ENCODE peak calls at places on chromosomes 5 and 9, in six cellular contexts. B is GM12878, I is HepG2, S is K562, Z is SK-N-SH, M is GM12891. K is an unnamed sample.

GRCh38 chr5:172173771-172174170 is 14.3 kb downstream of the STK10 start:
- DNase-seq in B (no peak), I (no peak), S (no peak), Z (no peak), M (no peak), K (no peak)

GRCh38 chr5:124651663-124652513 is 94.6 kb downstream of the ZNF608 start:
- DNase-seq in B (no peak), I (peak; percentile 52), S (peak; percentile 95), Z (peak; percentile 90), M (peak; percentile 37), K (peak; percentile 44)

GRCh38 chr5:130074820-130075219 is 170.6 kb downstream of the CHSY3 start:
- DNase-seq in B (no peak), I (no peak), S (no peak), Z (no peak), M (no peak), K (no peak)

GRCh38 chr5:14767942-14768837 is 103.4 kb downstream of the ANKH start:
- DNase-seq in B (no peak), I (peak; percentile 15), S (no peak), Z (no peak), M (no peak), K (no peak)

GRCh38 chr9:84773023-84773422 is 103.5 kb downstream of the NTRK2 start:
- DNase-seq in B (no peak), I (no peak), S (no peak), Z (no peak), M (no peak), K (no peak)

GRCh38 chr5:33299621-33300208 is 141.1 kb upstream of the TARS1 start:
- DNase-seq in B (peak; percentile 9), I (no peak), S (no peak), Z (peak; percentile 20), M (no peak), K (no peak)

GRCh38 chr5:13566903-13567339 is 377.6 kb downstream of the DNAH5 start:
- DNase-seq in B (no peak), I (no peak), S (no peak), Z (no peak), M (no peak), K (no peak)

GRCh38 chr5:179413086-179413690 is 67.9 kb upstream of the ADAMTS2 start:
- DNase-seq in B (no peak), I (no peak), S (no peak), Z (no peak), M (no peak), K (no peak)

GRCh38 chr5:59036274-59036961 is 453.5 kb downstream of the RAB3C start:
- DNase-seq in B (no peak), I (no peak), S (no peak), Z (no peak), M (no peak), K (no peak)

GRCh38 chr9:20526500-20527319 is 95.6 kb downstream of the MLLT3 start:
- DNase-seq in B (peak; percentile 28), I (peak; percentile 17), S (no peak), Z (no peak), M (no peak), K (no peak)

GRCh38 chr9:95313010-95313498 is 4.5 kb downstream of the FANCC start:
- DNase-seq in B (no peak), I (peak; percentile 75), S (no peak), Z (peak; percentile 85), M (peak; percentile 41), K (no peak)

GRCh38 chr5:139251281-139251687 is 42.3 kb upstream of the MATR3 start:
- DNase-seq in B (peak; percentile 38), I (no peak), S (peak; percentile 29), Z (no peak), M (peak; percentile 55), K (peak; percentile 48)

GRCh38 chr9:133147412-133148271 is 16.1 kb downstream of the GBGT1 start:
- DNase-seq in B (no peak), I (peak; percentile 70), S (peak; percentile 63), Z (peak; percentile 79), M (peak; percentile 75), K (peak; percentile 69)

DNA sequence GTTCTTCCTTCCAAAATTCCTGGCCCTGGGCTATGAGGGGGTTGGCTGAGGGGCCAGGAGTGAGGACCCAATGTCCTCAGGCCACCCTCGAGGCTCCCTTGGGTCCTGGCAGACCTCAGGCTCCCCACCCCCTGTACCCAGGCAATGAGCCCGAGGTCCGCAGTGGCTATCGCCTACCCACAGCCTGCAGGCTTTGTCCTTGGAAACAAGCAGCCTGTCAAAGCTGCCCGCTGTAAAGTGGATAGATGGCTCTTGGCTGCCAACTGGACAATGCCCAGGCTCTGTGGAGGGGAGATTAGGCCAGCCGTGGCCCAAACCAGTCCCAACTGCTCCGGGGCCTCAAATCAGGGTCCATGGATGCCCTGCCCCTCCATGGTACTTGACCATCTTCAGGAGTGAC is 2.2 kb upstream of the ADGRD2 start:
- DNase-seq in B (no peak), I (no peak), S (no peak), Z (no peak), M (no peak), K (no peak)
- TF ChIP-seq TAF1 in B (no peak), I (no peak), S (no peak), Z (no peak), M (no peak), K (no peak)

GRCh38 chr5:1737790-1738405 is 61.7 kb downstream of the MRPL36 start:
- DNase-seq in B (peak; percentile 11), I (peak; percentile 31), S (peak; percentile 80), Z (peak; percentile 42), M (peak; percentile 59), K (no peak)
- TF ChIP-seq TAF1 in B (no peak), I (no peak), S (no peak), Z (no peak), M (no peak), K (no peak)

GRCh38 chr9:134466869-134467616 is 140.8 kb downstream of the RXRA start:
- DNase-seq in B (no peak), I (no peak), S (no peak), Z (no peak), M (no peak), K (no peak)
- TF ChIP-seq TAF1 in B (no peak), I (no peak), S (no peak), Z (no peak), M (no peak), K (no peak)

DNA sequence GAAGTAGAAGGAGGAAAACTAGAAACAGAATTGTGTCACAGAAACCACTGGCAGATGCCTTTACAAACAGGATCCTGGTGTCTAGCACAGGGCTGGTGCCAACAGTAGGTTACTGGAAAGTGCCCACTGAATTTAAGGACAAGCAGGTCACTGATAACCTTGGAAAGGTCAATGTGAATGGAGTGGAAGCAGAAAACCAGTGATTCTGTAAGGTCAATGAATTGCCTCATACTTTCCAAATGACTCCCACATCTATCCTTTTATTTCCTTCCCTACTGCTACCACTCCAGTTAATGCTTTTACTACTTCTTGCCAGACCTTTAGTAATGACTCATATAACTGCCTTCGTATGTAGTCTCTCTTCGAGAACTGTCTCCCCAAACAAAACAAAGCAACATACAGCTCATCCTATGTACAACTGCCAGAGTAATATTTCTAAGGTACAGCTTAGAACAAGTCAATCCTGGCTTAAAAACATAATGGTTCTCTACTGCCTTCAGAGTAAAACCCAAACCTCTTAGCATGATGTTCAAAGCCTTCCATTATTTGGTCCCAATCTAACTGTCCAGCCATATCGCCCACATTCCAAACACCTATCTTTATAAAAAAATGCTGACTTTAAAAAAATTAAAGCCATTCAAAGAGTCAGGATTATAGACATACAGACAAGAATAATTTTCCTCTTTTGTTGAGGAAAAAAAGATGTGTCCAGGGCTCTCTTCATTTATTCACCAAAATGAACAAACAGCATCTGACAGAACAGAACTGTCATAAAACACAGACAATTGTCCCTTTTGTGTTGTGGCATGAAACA is 52.5 kb downstream of the NR3C1 start:
- DNase-seq in B (no peak), I (no peak), S (no peak), Z (no peak), M (peak; percentile 1), K (no peak)
- TF ChIP-seq TAF1 in B (no peak), I (no peak), S (no peak), Z (no peak), M (no peak), K (no peak)

GRCh38 chr5:108148715-108149139 is 233.2 kb downstream of the FBXL17 start:
- DNase-seq in B (no peak), I (peak; percentile 5), S (no peak), Z (peak; percentile 24), M (no peak), K (no peak)
- TF ChIP-seq TAF1 in B (no peak), I (no peak), S (no peak), Z (no peak), M (no peak), K (no peak)

DNA sequence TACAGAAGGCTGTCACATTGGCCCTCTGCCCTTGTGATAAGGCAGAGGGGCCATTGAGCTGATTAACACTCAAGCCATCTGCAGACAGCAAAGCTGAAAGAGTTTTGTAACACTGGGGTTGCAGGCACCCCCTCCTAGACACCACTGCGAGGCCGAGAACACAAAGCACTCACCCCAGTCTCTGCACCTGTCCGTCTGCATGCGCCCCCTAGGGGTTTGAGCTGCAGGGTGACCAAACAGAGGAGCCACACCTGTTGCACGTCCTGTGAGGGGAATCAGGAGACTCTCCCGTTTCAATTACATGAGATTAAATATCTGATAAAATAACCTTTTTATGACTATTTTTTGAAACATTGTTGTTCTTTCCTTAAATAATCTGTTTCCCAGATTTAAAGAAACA is 1180.4 kb downstream of the CDH9 start:
- DNase-seq in B (no peak), I (no peak), S (no peak), Z (peak; percentile 14), M (no peak), K (no peak)
- TF ChIP-seq TAF1 in B (no peak), I (no peak), S (no peak), Z (no peak), M (no peak), K (no peak)

GRCh38 chr9:87076825-87077224 is 129.5 kb upstream of the GAS1 start:
- DNase-seq in B (no peak), I (no peak), S (no peak), Z (no peak), M (no peak), K (no peak)
- TF ChIP-seq TAF1 in B (no peak), I (no peak), S (no peak), Z (no peak), M (no peak), K (no peak)

GRCh38 chr5:117072439-117072838 is 497.8 kb upstream of the SEMA6A start:
- DNase-seq in B (no peak), I (no peak), S (no peak), Z (no peak), M (no peak), K (no peak)

GRCh38 chr5:117077142-117077541 is 502.5 kb upstream of the SEMA6A start:
- DNase-seq in B (no peak), I (peak; percentile 3), S (no peak), Z (no peak), M (no peak), K (no peak)
- TF ChIP-seq TAF1 in B (no peak), I (no peak), S (no peak), Z (no peak), M (no peak), K (no peak)

K was measured in GM12892.